ENCODE peak calls at places on chromosome 4, in five cellular contexts. E, K, J, D and X are unnamed samples.

GRCh38 chr4:42348692-42349091 is 48.6 kb upstream of the SHISA3 start:
- DNase-seq in E (no peak), K (no peak), J (no peak), D (no peak), X (no peak)

GRCh38 chr4:85792576-85792975 is 317.6 kb downstream of the ARHGAP24 start:
- DNase-seq in E (no peak), K (no peak), J (no peak), D (no peak), X (no peak)

GRCh38 chr4:150789864-150790263 is 207.9 kb downstream of the MAB21L2 start:
- DNase-seq in E (no peak), K (no peak), J (no peak), D (no peak), X (no peak)

GRCh38 chr4:17030543-17030942 is 132.1 kb upstream of the LDB2 start:
- DNase-seq in E (no peak), K (peak), J (peak), D (no peak), X (no peak)

GRCh38 chr4:77202491-77202890 is 45.5 kb downstream of the CCNG2 start:
- DNase-seq in E (no peak), K (no peak), J (peak), D (no peak), X (no peak)

GRCh38 chr4:38860788-38861424 is 4.3 kb upstream of the TLR6 start:
- DNase-seq in E (peak), K (no peak), J (no peak), D (peak), X (no peak)

GRCh38 chr4:156705291-156705690 is 266.3 kb downstream of the PDGFC start:
- DNase-seq in E (no peak), K (no peak), J (no peak), D (no peak), X (no peak)

GRCh38 chr4:128249787-128250668 is 37.6 kb downstream of the PGRMC2 start:
- DNase-seq in E (peak), K (no peak), J (no peak), D (no peak), X (no peak)

GRCh38 chr4:52657630-52658501 is 1.2 kb downstream of the USP46 start:
- DNase-seq in E (peak), K (no peak), J (no peak), D (peak), X (no peak)

GRCh38 chr4:118282692-118283091 is 70.1 kb downstream of the PRSS12 start:
- DNase-seq in E (no peak), K (no peak), J (peak), D (peak), X (no peak)

GRCh38 chr4:2412885-2413716 is 5.3 kb downstream of the ZFYVE28 start:
- DNase-seq in E (peak), K (peak), J (peak), D (peak), X (peak)

GRCh38 chr4:6898763-6899162 is 10.9 kb upstream of the TBC1D14 start:
- DNase-seq in E (no peak), K (no peak), J (no peak), D (no peak), X (no peak)

GRCh38 chr4:12949719-12950118 is 534.4 kb downstream of the RAB28 start:
- DNase-seq in E (no peak), K (no peak), J (no peak), D (no peak), X (no peak)

GRCh38 chr4:113455081-113455480 is 306.5 kb downstream of the CAMK2D start:
- DNase-seq in E (no peak), K (no peak), J (no peak), D (no peak), X (no peak)

GRCh38 chr4:153909672-153910071 is 120.8 kb upstream of the SFRP2 start:
- DNase-seq in E (no peak), K (no peak), J (no peak), D (no peak), X (no peak)

GRCh38 chr4:114782842-114783595 is 184.4 kb downstream of the UGT8 start:
- DNase-seq in E (peak), K (no peak), J (no peak), D (no peak), X (no peak)

GRCh38 chr4:186832906-186833305 is 109.2 kb upstream of the FAT1 start:
- DNase-seq in E (no peak), K (no peak), J (no peak), D (no peak), X (no peak)

DNA sequence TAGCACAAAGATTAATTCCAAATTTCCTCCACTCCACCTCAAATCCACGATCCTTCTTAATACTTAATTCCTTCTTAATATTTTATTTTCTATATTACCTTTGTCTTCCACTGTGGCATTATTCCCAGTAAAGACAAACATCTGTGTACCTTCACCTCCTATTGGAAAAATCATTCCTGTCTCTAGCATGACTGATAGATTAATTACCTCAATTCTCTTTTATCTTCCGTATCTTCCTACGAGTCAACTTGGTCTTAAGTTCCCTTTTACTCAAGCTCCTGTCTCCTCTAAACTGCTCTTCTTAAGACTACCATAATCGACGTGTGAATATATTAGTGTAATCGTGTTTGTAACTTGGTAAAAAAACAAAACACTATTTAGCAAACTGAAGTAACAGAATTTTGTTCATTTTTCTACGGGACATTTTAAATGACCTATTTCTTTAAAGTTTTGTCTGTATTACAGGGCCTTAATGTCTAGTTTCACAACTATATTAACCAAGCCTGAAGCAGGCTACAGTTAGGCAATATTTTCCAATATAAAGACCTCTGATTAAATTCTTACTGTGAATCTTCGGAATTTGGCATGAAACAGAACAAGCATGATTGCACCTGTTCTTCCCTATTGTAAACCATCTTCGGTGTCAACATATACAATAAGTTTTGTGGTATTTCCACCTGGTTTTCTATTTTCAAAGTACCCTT is 1.1 kb upstream of the USP38 start:
- DNase-seq in E (no peak), K (no peak), J (no peak), D (no peak), X (no peak)
- H3K27ac ChIP-seq in E (peak), K (peak), J (peak), D (peak), X (peak)

GRCh38 chr4:125522588-125522987 is 207.8 kb downstream of the FAT4 start:
- DNase-seq in E (no peak), K (no peak), J (no peak), D (no peak), X (no peak)
- TF ChIP-seq CTCF in E (no peak), K (no peak), J (no peak), D (no peak), X (no peak)

GRCh38 chr4:3516061-3516835 is 16.0 kb downstream of the LRPAP1 start:
- DNase-seq in E (no peak), K (no peak), J (no peak), D (no peak), X (no peak)

GRCh38 chr4:3513807-3514206 is 18.4 kb downstream of the LRPAP1 start:
- DNase-seq in E (no peak), K (no peak), J (no peak), D (no peak), X (no peak)

GRCh38 chr4:3514221-3514780 is 17.9 kb downstream of the LRPAP1 start:
- DNase-seq in E (no peak), K (no peak), J (no peak), D (no peak), X (no peak)

GRCh38 chr4:3515646-3516045 is 16.6 kb downstream of the LRPAP1 start:
- DNase-seq in E (no peak), K (no peak), J (no peak), D (no peak), X (no peak)

GRCh38 chr4:3514806-3515421 is 17.3 kb downstream of the LRPAP1 start:
- DNase-seq in E (peak), K (no peak), J (no peak), D (no peak), X (no peak)
- H3K27ac ChIP-seq in E (no peak), K (no peak), J (no peak), D (no peak), X (no peak)

DNA sequence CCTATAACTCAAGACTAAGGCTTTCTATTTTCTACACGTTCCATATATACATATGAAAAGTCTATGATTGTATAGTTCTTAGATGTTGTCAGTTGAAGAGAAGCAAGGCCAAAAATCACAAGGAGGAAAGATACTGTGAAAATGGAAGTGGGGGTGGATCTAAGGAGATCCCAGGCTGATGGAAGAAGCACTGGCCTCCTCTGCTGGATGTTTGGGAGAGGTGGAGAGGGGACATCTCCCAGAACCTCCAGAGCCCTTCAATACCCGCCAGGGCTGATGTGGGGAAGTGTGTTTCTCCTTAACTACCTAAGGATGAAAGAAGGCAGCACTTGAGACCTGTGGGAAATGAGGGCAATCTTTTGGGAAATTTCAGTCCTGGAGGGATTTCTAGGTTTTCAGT is 67.4 kb downstream of the RASGEF1B start:
- DNase-seq in E (no peak), K (no peak), J (no peak), D (no peak), X (no peak)
- TF ChIP-seq CTCF in E (peak), K (no peak), J (no peak), D (no peak), X (no peak)

DNA sequence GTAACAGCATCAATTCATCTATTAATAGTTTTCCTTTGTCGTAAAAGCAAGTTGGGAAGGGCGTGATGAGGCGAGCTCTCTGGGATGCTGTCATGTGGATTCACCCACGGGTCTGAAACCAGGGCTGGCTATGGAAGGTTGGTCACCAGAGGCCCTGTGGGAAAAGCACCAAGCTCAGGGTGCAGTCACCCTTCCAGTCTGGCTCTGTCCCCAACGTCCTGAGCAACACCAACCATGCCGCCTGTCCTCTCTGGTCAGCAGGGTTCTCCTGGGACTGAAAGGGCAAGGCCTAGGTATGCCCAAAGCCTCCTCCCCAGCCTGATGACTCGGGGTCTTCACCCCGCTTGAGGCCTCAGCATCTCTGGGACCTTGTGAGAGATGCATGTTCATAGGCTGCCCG is 97.2 kb upstream of the MSX1 start:
- DNase-seq in E (no peak), K (no peak), J (no peak), D (no peak), X (no peak)
- H3K27ac ChIP-seq in E (no peak), K (no peak), J (no peak), D (no peak), X (no peak)

GRCh38 chr4:65943076-65943475 is 272.8 kb upstream of the EPHA5 start:
- DNase-seq in E (peak), K (no peak), J (peak), D (no peak), X (no peak)
- TF ChIP-seq CTCF in E (peak), K (no peak), J (no peak), D (no peak), X (no peak)